ENCODE peak calls at places on chromosomes 6 and 20, in eight cellular contexts. M is endothelial cell of umbilical vein, U is lower leg skin, O is lower lobe of right lung, H is upper lobe of right lung, K is endothelial cell, T is AG09319, X is GM12864. I is an unnamed sample.

GRCh38 chr6:4584801-4585200 is 191.4 kb upstream of the CDYL start:
- DNase-seq in M (no peak), U (peak; percentile 58), O (no peak), H (no peak), K (no peak), T (no peak), X (no peak), I (no peak)

GRCh38 chr6:33018904-33019303 is 9.5 kb upstream of the HLA-DOA start:
- DNase-seq in M (peak; percentile 67), U (peak; percentile 91), O (peak; percentile 87), H (peak; percentile 84), K (no peak), T (peak; percentile 3), X (peak; percentile 62), I (peak; percentile 66)

GRCh38 chr20:22374066-22374465 is 210.3 kb downstream of the FOXA2 start:
- DNase-seq in M (no peak), U (no peak), O (no peak), H (no peak), K (no peak), T (no peak), X (no peak), I (no peak)

GRCh38 chr20:63686492-63687321 is 9.7 kb upstream of the TNFRSF6B start:
- DNase-seq in M (peak; percentile 92), U (peak; percentile 94), O (peak; percentile 78), H (peak; percentile 81), K (no peak), T (peak; percentile 60), X (no peak), I (peak; percentile 70)

GRCh38 chr6:168304752-168305015 is 14.9 kb downstream of the DACT2 start:
- DNase-seq in M (no peak), U (no peak), O (no peak), H (no peak), K (no peak), T (no peak), X (no peak), I (no peak)

GRCh38 chr6:26351544-26351953 is 13.4 kb upstream of the BTN3A2 start:
- DNase-seq in M (peak; percentile 84), U (no peak), O (no peak), H (no peak), K (no peak), T (peak; percentile 68), X (no peak), I (no peak)

GRCh38 chr6:150967381-150967780 is 101.9 kb downstream of the MTHFD1L start:
- DNase-seq in M (no peak), U (no peak), O (no peak), H (no peak), K (no peak), T (no peak), X (no peak), I (no peak)

GRCh38 chr6:153814136-153814535 is 224.9 kb upstream of the OPRM1 start:
- DNase-seq in M (no peak), U (no peak), O (no peak), H (no peak), K (no peak), T (no peak), X (no peak), I (no peak)

GRCh38 chr6:127464881-127465459 is 5.8 kb upstream of the KIAA0408 start:
- DNase-seq in M (peak; percentile 59), U (peak; percentile 88), O (peak; percentile 66), H (peak; percentile 73), K (peak; percentile 74), T (peak; percentile 49), X (peak; percentile 26), I (peak; percentile 71)
- TF ChIP-seq CTCF in M (peak; percentile 87), U (no peak), O (peak; percentile 78), H (peak; percentile 85), K (peak; percentile 75), T (peak; percentile 97), X (peak; percentile 84), I (peak; percentile 65)

GRCh38 chr20:8663424-8663823 is 405.5 kb upstream of the PLCB4 start:
- DNase-seq in M (no peak), U (no peak), O (no peak), H (no peak), K (no peak), T (no peak), X (no peak), I (no peak)

GRCh38 chr20:8662433-8662954 is 406.4 kb upstream of the PLCB4 start:
- DNase-seq in M (no peak), U (no peak), O (no peak), H (no peak), K (no peak), T (no peak), X (no peak), I (no peak)

GRCh38 chr20:8667306-8667705 is 401.6 kb upstream of the PLCB4 start:
- DNase-seq in M (peak; percentile 81), U (no peak), O (no peak), H (no peak), K (no peak), T (no peak), X (no peak), I (no peak)

GRCh38 chr20:8661229-8662023 is 407.5 kb upstream of the PLCB4 start:
- DNase-seq in M (no peak), U (no peak), O (no peak), H (no peak), K (no peak), T (no peak), X (no peak), I (no peak)

DNA sequence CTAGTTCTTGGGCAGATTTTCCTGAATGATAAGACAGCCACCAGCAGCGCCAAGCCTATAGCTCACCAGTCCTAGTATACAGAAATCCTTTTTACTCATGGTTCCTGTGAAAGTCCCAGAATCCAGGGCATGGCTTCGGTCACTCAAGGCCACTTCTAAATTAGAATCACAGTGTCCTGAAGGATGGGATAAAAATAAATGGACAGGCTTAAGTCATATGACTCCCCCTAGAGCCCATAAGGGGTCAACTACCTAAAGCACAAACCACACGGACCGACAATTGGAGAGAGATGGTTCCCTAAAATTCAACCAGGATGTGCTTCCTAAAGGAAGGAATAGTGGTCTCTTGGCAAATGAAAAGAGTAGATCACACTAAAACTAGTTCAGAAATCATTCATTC is 404.1 kb upstream of the PLCB4 start:
- DNase-seq in M (peak; percentile 7), U (no peak), O (no peak), H (no peak), K (no peak), T (no peak), X (no peak), I (no peak)
- TF ChIP-seq CTCF in M (peak; percentile 14), U (no peak), O (no peak), H (no peak), K (peak; percentile 7), T (no peak), X (no peak), I (no peak)

DNA sequence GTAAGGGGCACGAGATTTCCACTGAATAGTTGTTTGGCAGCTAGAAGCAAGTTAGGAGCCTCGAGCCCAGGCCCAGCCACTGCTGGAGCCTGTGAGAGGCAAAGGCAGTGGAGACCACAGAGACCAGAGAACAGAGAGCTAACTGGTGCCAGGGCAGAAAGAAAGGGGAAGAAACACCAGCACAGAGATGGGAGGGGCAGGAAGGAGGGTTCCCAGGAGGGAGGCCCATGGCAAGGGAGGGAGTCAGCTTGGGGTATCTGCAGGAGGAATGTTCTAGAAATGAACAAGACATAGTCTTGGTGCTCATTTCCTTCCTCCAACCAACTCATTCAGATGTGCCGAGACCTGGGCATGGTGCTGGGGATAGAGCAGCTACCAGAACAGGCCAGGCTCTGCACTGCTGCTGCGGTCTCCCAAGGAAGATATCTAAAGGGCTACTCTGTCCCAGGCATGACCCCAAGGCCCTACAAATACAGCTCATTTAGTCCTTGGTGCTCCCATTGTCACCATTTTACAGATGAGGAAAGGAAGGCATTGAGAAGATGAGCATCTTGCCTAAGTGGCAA is 10.7 kb downstream of the ANGPT4 start:
- DNase-seq in M (no peak), U (peak; percentile 77), O (no peak), H (no peak), K (no peak), T (no peak), X (no peak), I (no peak)
- TF ChIP-seq CTCF in M (no peak), U (no peak), O (no peak), H (no peak), K (no peak), T (no peak), X (no peak), I (no peak)

GRCh38 chr6:40894962-40895799 is 143.8 kb downstream of the UNC5CL start:
- DNase-seq in M (peak; percentile 68), U (peak; percentile 76), O (peak; percentile 65), H (peak; percentile 76), K (peak; percentile 69), T (no peak), X (no peak), I (peak; percentile 74)
- TF ChIP-seq CTCF in M (peak; percentile 69), U (no peak), O (peak; percentile 56), H (peak; percentile 43), K (peak; percentile 49), T (peak; percentile 76), X (no peak), I (peak; percentile 71)

DNA sequence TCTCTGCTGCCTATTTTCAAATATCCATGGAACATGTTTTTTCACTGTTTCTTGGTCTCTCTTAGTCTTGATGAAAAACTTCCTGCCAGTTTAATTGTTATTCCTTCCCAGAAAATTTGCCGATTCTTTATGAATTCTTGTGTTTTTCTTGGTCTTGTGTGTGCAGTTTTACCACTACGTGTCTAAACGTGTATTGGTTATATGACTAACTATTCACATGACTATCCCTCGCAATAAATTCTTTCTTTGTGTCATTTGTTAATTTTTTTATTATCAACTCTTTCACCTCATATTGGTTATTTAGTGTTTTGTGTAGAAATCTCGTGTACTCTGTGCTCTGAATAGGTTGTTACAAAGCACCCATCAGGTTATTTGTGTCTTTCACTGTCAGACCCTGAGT is 315.4 kb downstream of the HAO1 start:
- DNase-seq in M (no peak), U (no peak), O (no peak), H (no peak), K (no peak), T (no peak), X (no peak), I (no peak)
- TF ChIP-seq CTCF in M (no peak), U (no peak), O (no peak), H (no peak), K (no peak), T (no peak), X (no peak), I (no peak)

DNA sequence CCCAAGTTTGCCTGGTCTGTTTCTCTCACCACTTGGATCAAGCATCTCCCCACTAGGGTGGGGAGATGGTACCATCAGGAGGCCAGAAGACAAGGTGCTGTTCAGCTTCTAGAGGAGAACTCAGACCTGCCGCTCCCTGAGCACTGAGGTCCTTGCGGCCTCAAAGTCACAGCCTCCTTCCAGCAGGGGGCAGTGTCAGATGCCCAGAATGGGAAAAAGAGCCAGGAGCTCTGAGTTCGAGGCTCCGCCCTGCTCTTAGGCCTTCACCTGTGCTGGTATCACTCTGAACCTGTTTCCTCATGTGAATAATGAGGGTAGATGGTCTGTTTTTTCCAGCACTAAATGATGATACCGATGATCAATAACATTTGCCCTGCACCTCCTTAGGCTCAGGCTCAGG is 68.7 kb downstream of the TOX2 start:
- DNase-seq in M (no peak), U (no peak), O (no peak), H (no peak), K (no peak), T (no peak), X (no peak), I (peak; percentile 35)
- TF ChIP-seq CTCF in M (peak; percentile 33), U (no peak), O (peak; percentile 29), H (peak; percentile 40), K (peak; percentile 62), T (peak; percentile 26), X (peak; percentile 66), I (peak; percentile 37)

GRCh38 chr20:18272451-18272850 is 15.9 kb upstream of the ZNF133 start:
- DNase-seq in M (no peak), U (no peak), O (no peak), H (no peak), K (no peak), T (no peak), X (no peak), I (no peak)
- TF ChIP-seq CTCF in M (peak; percentile 2), U (no peak), O (no peak), H (no peak), K (no peak), T (no peak), X (peak; percentile 22), I (no peak)

I was measured in Calu3.